ENCODE peak calls at places on chromosomes 5 and 9, in seven cellular contexts. A is cardiac fibroblast; T is mucosa of descending colon; Q is A673; O is uterus; I is CD8-positive, alpha-beta T cell; W is CD8-positive, alpha-beta memory T cell. D is an unnamed sample.

GRCh38 chr5:161847896-161848510 is at the start of gene GABRA1:
- DNase-seq in A (no peak), T (peak), Q (no peak), O (no peak), I (no peak), W (no peak), D (no peak)

GRCh38 chr9:17380126-17380861 is 198.6 kb upstream of the SH3GL2 start:
- DNase-seq in A (no peak), T (no peak), Q (no peak), O (no peak), I (no peak), W (no peak), D (no peak)

GRCh38 chr5:82991059-82991458 is 86.1 kb downstream of the TMEM167A start:
- DNase-seq in A (no peak), T (no peak), Q (no peak), O (no peak), I (no peak), W (no peak), D (no peak)

GRCh38 chr9:126384926-126385325 is 58.3 kb downstream of the MVB12B start:
- DNase-seq in A (no peak), T (no peak), Q (no peak), O (no peak), I (no peak), W (no peak), D (no peak)

GRCh38 chr9:128892223-128892892 is 10.4 kb downstream of the LRRC8A start:
- DNase-seq in A (peak), T (peak), Q (no peak), O (peak), I (peak), W (no peak), D (no peak)

GRCh38 chr5:59693492-59693891 is 200.0 kb downstream of the PDE4D start:
- DNase-seq in A (peak), T (no peak), Q (no peak), O (no peak), I (no peak), W (no peak), D (no peak)

GRCh38 chr5:175060264-175060663 is 335.9 kb downstream of the MSX2 start:
- DNase-seq in A (no peak), T (no peak), Q (no peak), O (no peak), I (no peak), W (no peak), D (no peak)

GRCh38 chr9:105457560-105458294 is 9.9 kb downstream of the FSD1L start:
- DNase-seq in A (no peak), T (no peak), Q (no peak), O (no peak), I (no peak), W (no peak), D (no peak)

GRCh38 chr5:166750376-166750775 is 1541.1 kb upstream of the WWC1 start:
- DNase-seq in A (peak), T (no peak), Q (no peak), O (no peak), I (no peak), W (no peak), D (no peak)

GRCh38 chr5:1636981-1637638 is 113.3 kb upstream of the LPCAT1 start:
- DNase-seq in A (no peak), T (no peak), Q (no peak), O (peak), I (no peak), W (no peak), D (no peak)

GRCh38 chr9:109355564-109356297 is 34.9 kb upstream of the EPB41L4B start:
- DNase-seq in A (no peak), T (no peak), Q (no peak), O (no peak), I (no peak), W (no peak), D (no peak)

GRCh38 chr5:113043491-113043931 is 66.9 kb downstream of the DCP2 start:
- DNase-seq in A (peak), T (no peak), Q (no peak), O (no peak), I (no peak), W (no peak), D (no peak)

GRCh38 chr5:10896016-10896415 is 135.0 kb upstream of the DAP start:
- DNase-seq in A (no peak), T (no peak), Q (no peak), O (no peak), I (no peak), W (no peak), D (no peak)

GRCh38 chr5:150017606-150018005 is 17.1 kb downstream of the HMGXB3 start:
- DNase-seq in A (no peak), T (no peak), Q (no peak), O (no peak), I (no peak), W (no peak), D (no peak)

GRCh38 chr9:129709471-129710460 is 43.1 kb downstream of the PTGES start:
- DNase-seq in A (no peak), T (no peak), Q (peak), O (no peak), I (no peak), W (no peak), D (peak)

GRCh38 chr5:88480766-88481499 is 212.3 kb upstream of the TMEM161B start:
- DNase-seq in A (no peak), T (no peak), Q (peak), O (no peak), I (no peak), W (no peak), D (no peak)

GRCh38 chr5:42676362-42676761 is 80.3 kb upstream of the CCDC152 start:
- DNase-seq in A (no peak), T (no peak), Q (no peak), O (no peak), I (no peak), W (no peak), D (no peak)

GRCh38 chr9:130282000-130282700 is 16.6 kb downstream of the HMCN2 start:
- DNase-seq in A (no peak), T (no peak), Q (no peak), O (peak), I (no peak), W (no peak), D (no peak)

GRCh38 chr5:140220032-140220697 is 45.2 kb downstream of the CYSTM1 start:
- DNase-seq in A (no peak), T (no peak), Q (peak), O (no peak), I (no peak), W (no peak), D (peak)

GRCh38 chr9:37531699-37532098 is 44.5 kb downstream of the FBXO10 start:
- DNase-seq in A (no peak), T (no peak), Q (no peak), O (no peak), I (no peak), W (peak), D (no peak)

GRCh38 chr9:127858041-127858512 is 3.6 kb upstream of the ENG start:
- DNase-seq in A (peak), T (no peak), Q (no peak), O (peak), I (no peak), W (no peak), D (no peak)

GRCh38 chr5:173857231-173857630 is 30.9 kb upstream of the CPEB4 start:
- DNase-seq in A (no peak), T (no peak), Q (no peak), O (no peak), I (no peak), W (no peak), D (no peak)

GRCh38 chr9:114273461-114273881 is 49.4 kb upstream of the ORM1 start:
- DNase-seq in A (no peak), T (no peak), Q (no peak), O (peak), I (no peak), W (no peak), D (no peak)

GRCh38 chr9:89721971-89722530 is 117.2 kb downstream of the GADD45G start:
- DNase-seq in A (no peak), T (no peak), Q (no peak), O (no peak), I (no peak), W (no peak), D (no peak)

GRCh38 chr9:122228906-122229837 is at the start of gene LHX6:
- DNase-seq in A (no peak), T (no peak), Q (no peak), O (no peak), I (no peak), W (no peak), D (no peak)

GRCh38 chr9:89008346-89009048 is 17.2 kb downstream of the S1PR3 start:
- DNase-seq in A (no peak), T (no peak), Q (no peak), O (no peak), I (no peak), W (no peak), D (no peak)

GRCh38 chr5:17989567-17989966 is 355.3 kb downstream of the TAF11L14 start:
- DNase-seq in A (no peak), T (no peak), Q (no peak), O (no peak), I (no peak), W (no peak), D (no peak)

GRCh38 chr5:6827815-6828214 is 114.6 kb downstream of the TENT4A start:
- DNase-seq in A (no peak), T (no peak), Q (no peak), O (no peak), I (no peak), W (peak), D (no peak)

GRCh38 chr5:181190711-181191525 is 14.1 kb downstream of the TRIM7 start:
- DNase-seq in A (peak), T (peak), Q (peak), O (peak), I (no peak), W (peak), D (no peak)

GRCh38 chr5:18987101-18987500 is 1000.9 kb downstream of the CDH18 start:
- DNase-seq in A (no peak), T (no peak), Q (no peak), O (no peak), I (no peak), W (no peak), D (no peak)

GRCh38 chr5:94908889-94909480 is 290.5 kb downstream of the SLF1 start:
- DNase-seq in A (peak), T (no peak), Q (peak), O (no peak), I (no peak), W (no peak), D (peak)

GRCh38 chr9:114366334-114367128 is 21.3 kb downstream of the AKNA start:
- DNase-seq in A (peak), T (no peak), Q (peak), O (no peak), I (no peak), W (peak), D (peak)

GRCh38 chr9:137141976-137142936 is 3.3 kb downstream of the GRIN1 start:
- DNase-seq in A (no peak), T (no peak), Q (no peak), O (no peak), I (no peak), W (no peak), D (no peak)

GRCh38 chr5:107542831-107543231 is 127.9 kb downstream of the EFNA5 start:
- DNase-seq in A (peak), T (peak), Q (peak), O (peak), I (no peak), W (no peak), D (no peak)

GRCh38 chr9:120567874-120568273 is 12.1 kb downstream of the CDK5RAP2 start:
- DNase-seq in A (no peak), T (no peak), Q (no peak), O (no peak), I (no peak), W (no peak), D (no peak)

DNA sequence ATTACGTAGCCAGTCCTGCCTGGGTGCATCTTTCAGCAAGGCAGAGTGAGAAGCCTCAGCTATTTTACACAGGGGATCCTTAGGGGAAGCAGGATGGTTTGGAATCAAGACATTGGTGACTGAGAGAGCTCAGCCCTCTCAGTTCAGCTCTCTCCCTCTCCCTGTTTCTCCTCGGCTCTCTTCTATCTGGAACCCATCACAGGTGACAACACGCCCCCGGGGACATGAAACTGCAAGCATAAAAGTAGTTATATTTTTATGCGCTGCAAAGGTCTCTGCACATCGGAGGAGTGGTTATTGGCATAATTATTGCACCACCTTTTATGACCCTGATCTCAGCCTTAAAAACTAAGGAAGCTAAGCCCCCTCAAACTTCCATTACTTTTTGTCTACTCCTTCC is 14.2 kb downstream of the TMOD1 start:
- DNase-seq in A (no peak), T (no peak), Q (no peak), O (no peak), I (no peak), W (no peak), D (no peak)
- H3K4me3 ChIP-seq in A (no peak), T (no peak), Q (no peak), O (no peak), I (no peak), W (no peak), D (no peak)

GRCh38 chr5:148828461-148829247 is 2.2 kb downstream of the ADRB2 start:
- DNase-seq in A (no peak), T (no peak), Q (no peak), O (no peak), I (no peak), W (no peak), D (no peak)
- H3K4me3 ChIP-seq in A (no peak), T (no peak), Q (no peak), O (peak), I (peak), W (peak), D (peak)

GRCh38 chr9:135736979-135737839 is 35.2 kb downstream of the KCNT1 start:
- DNase-seq in A (no peak), T (no peak), Q (no peak), O (no peak), I (no peak), W (no peak), D (no peak)
- H3K4me3 ChIP-seq in A (no peak), T (no peak), Q (no peak), O (no peak), I (no peak), W (no peak), D (no peak)

GRCh38 chr5:116779846-116780245 is 205.2 kb upstream of the SEMA6A start:
- DNase-seq in A (no peak), T (no peak), Q (no peak), O (no peak), I (no peak), W (no peak), D (no peak)

GRCh38 chr5:116772152-116772501 is 197.5 kb upstream of the SEMA6A start:
- DNase-seq in A (no peak), T (no peak), Q (no peak), O (no peak), I (no peak), W (no peak), D (no peak)

GRCh38 chr5:116778611-116779010 is 204.0 kb upstream of the SEMA6A start:
- DNase-seq in A (no peak), T (no peak), Q (no peak), O (no peak), I (no peak), W (no peak), D (no peak)

GRCh38 chr5:116773926-116774325 is 199.3 kb upstream of the SEMA6A start:
- DNase-seq in A (no peak), T (no peak), Q (no peak), O (no peak), I (no peak), W (no peak), D (no peak)

DNA sequence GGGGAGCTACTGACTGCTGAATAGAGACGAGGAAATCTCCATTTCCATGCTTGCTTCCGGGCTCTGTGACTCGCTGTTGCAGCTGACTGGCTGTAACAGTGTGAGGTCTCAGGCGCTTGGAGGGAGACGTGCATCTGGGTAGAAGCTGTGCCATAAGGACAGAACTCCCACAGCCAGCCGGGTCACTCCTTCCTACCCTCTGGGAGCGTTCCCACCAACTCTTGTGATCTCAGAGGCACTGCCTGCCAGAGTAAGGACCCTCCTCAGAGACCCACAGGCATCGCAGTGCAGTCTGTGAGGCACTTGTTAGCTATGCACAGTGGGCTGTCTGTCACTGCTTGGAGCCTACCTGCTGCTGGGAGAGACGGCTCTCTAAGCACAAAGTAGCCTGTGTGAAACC is 203.4 kb upstream of the SEMA6A start:
- DNase-seq in A (no peak), T (no peak), Q (peak), O (no peak), I (no peak), W (no peak), D (no peak)
- H3K4me3 ChIP-seq in A (no peak), T (no peak), Q (no peak), O (no peak), I (no peak), W (no peak), D (peak)

D was measured in epithelial cell of proximal tubule.